ENCODE peak calls at places on chromosomes 6 and 20, in ten cellular contexts. I, Y, R, V, G, T, N, O, X and W are unnamed samples.

GRCh38 chr6:19478992-19479391 is 358.2 kb upstream of the ID4 start:
- DNase-seq in N (peak; percentile 65), O (no peak), Y (no peak), V (no peak), R (peak; percentile 10), G (no peak), I (no peak), T (no peak), X (no peak), W (no peak)

GRCh38 chr6:149190228-149190831 is 127.2 kb upstream of the TAB2 start:
- DNase-seq in T (no peak), I (no peak), R (no peak), Y (no peak), G (peak; percentile 60), N (peak; percentile 41), V (no peak), O (no peak), X (peak; percentile 31), W (peak; percentile 20)

GRCh38 chr6:150068786-150069648 is at the start of gene ULBP3:
- DNase-seq in G (peak; percentile 91), N (peak; percentile 97), Y (peak; percentile 55), R (peak; percentile 92), X (peak; percentile 92), I (peak; percentile 34), V (peak; percentile 49), O (peak; percentile 95), T (peak; percentile 92), W (peak; percentile 89)

GRCh38 chr6:130020106-130020851 is 1.9 kb downstream of the L3MBTL3 start:
- DNase-seq in I (no peak), N (peak; percentile 46), R (no peak), X (peak; percentile 42), O (no peak), V (peak; percentile 23), Y (peak; percentile 6), G (peak; percentile 43), T (peak; percentile 28), W (peak; percentile 38)

GRCh38 chr6:72218125-72218524 is 331.8 kb downstream of the RIMS1 start:
- DNase-seq in O (peak; percentile 32), Y (no peak), X (peak; percentile 65), R (peak; percentile 22), T (peak; percentile 72), G (peak; percentile 29), V (peak; percentile 14), I (peak; percentile 68), N (peak; percentile 68), W (peak; percentile 18)

GRCh38 chr6:10801224-10801848 is 37.0 kb downstream of the MAK start:
- DNase-seq in N (peak; percentile 68), G (peak; percentile 46), I (peak; percentile 61), T (peak; percentile 72), R (peak; percentile 86), Y (peak; percentile 48), O (peak; percentile 61), X (peak; percentile 70), V (peak; percentile 4), W (peak; percentile 74)

GRCh38 chr6:161476711-161477110 is 202.8 kb upstream of the AGPAT4 start:
- DNase-seq in N (peak; percentile 18), R (no peak), O (no peak), T (no peak), V (no peak), G (no peak), X (no peak), I (no peak), Y (no peak), W (no peak)

GRCh38 chr20:4545526-4545925 is 176.2 kb upstream of the PRND start:
- DNase-seq in X (no peak), I (no peak), Y (no peak), V (no peak), O (no peak), G (no peak), T (no peak), N (peak; percentile 23), R (no peak), W (no peak)

GRCh38 chr6:106097368-106098231 is 11.5 kb downstream of the PRDM1 start:
- DNase-seq in N (peak; percentile 51), T (no peak), X (no peak), R (no peak), O (peak; percentile 47), Y (peak; percentile 72), V (no peak), G (no peak), I (peak; percentile 76), W (peak; percentile 55)

GRCh38 chr6:43054206-43054943 is 724 bp upstream of the CUL7 start:
- DNase-seq in N (no peak), Y (no peak), I (no peak), R (no peak), X (no peak), O (no peak), G (no peak), T (no peak), V (no peak), W (no peak)

GRCh38 chr6:35833534-35833933 is 28.4 kb downstream of the LHFPL5 start:
- DNase-seq in I (no peak), X (no peak), Y (no peak), T (no peak), V (no peak), O (no peak), N (peak; percentile 48), R (no peak), G (no peak), W (no peak)

GRCh38 chr6:63295553-63295952 is 24.2 kb downstream of the LGSN start:
- DNase-seq in V (no peak), I (no peak), X (no peak), R (no peak), T (no peak), Y (no peak), N (no peak), G (no peak), O (no peak), W (no peak)

GRCh38 chr6:151391471-151392428 is at the start of gene ZBTB2:
- DNase-seq in Y (peak; percentile 65), T (peak; percentile 69), O (peak; percentile 67), R (peak; percentile 41), I (peak; percentile 71), N (peak; percentile 93), G (peak; percentile 80), X (peak; percentile 60), V (peak; percentile 63), W (peak; percentile 68)

GRCh38 chr6:47357827-47358226 is 48.1 kb upstream of the TNFRSF21 start:
- DNase-seq in X (no peak), O (no peak), Y (no peak), I (no peak), N (no peak), G (no peak), V (no peak), T (no peak), R (no peak), W (no peak)